ENCODE peak calls at places on chromosomes 3 and 15, in nine cellular contexts. M, G, H, O, W, T, D, J and S are unnamed samples.

GRCh38 chr3:125593991-125594574 is 1.2 kb downstream of the OSBPL11 start:
- DNase-seq in M (no peak), G (no peak), H (no peak), O (no peak), W (no peak), T (no peak), D (no peak), J (no peak), S (no peak)

GRCh38 chr3:69145688-69146087 is 23.3 kb upstream of the LMOD3 start:
- DNase-seq in M (no peak), G (no peak), H (no peak), O (no peak), W (no peak), T (no peak), D (no peak), J (no peak), S (no peak)

GRCh38 chr3:133872781-133873180 is 22.9 kb downstream of the RAB6B start:
- DNase-seq in M (no peak), G (no peak), H (no peak), O (no peak), W (no peak), T (no peak), D (no peak), J (no peak), S (peak; percentile 39)

GRCh38 chr3:113274959-113275556 is 63.7 kb downstream of the BOC start:
- DNase-seq in M (no peak), G (no peak), H (no peak), O (no peak), W (peak; percentile 45), T (no peak), D (no peak), J (no peak), S (peak; percentile 62)

GRCh38 chr3:46861996-46862688 is 1.1 kb downstream of the MYL3 start:
- DNase-seq in M (no peak), G (no peak), H (peak; percentile 32), O (no peak), W (no peak), T (no peak), D (no peak), J (peak; percentile 21), S (peak; percentile 57)

GRCh38 chr15:98878172-98878571 is 129.4 kb downstream of the PGPEP1L start:
- DNase-seq in M (no peak), G (no peak), H (no peak), O (no peak), W (no peak), T (peak; percentile 83), D (no peak), J (no peak), S (no peak)

GRCh38 chr3:123447749-123448502 is 964 bp downstream of the ADCY5 start:
- DNase-seq in M (no peak), G (no peak), H (peak; percentile 46), O (no peak), W (peak; percentile 66), T (no peak), D (no peak), J (no peak), S (no peak)

GRCh38 chr3:136177876-136178275 is 18.3 kb downstream of the MSL2 start:
- DNase-seq in M (no peak), G (no peak), H (no peak), O (no peak), W (no peak), T (no peak), D (no peak), J (no peak), S (no peak)

GRCh38 chr3:66502267-66502874 is 1.5 kb upstream of the LRIG1 start:
- DNase-seq in M (no peak), G (no peak), H (no peak), O (no peak), W (no peak), T (no peak), D (no peak), J (no peak), S (no peak)

GRCh38 chr3:112774293-112774926 is 72.3 kb downstream of the CD200R1L start:
- DNase-seq in M (peak; percentile 89), G (no peak), H (no peak), O (no peak), W (no peak), T (peak; percentile 88), D (peak; percentile 29), J (no peak), S (no peak)

GRCh38 chr3:56825579-56826438 is 24.1 kb upstream of the ARHGEF3 start:
- DNase-seq in M (no peak), G (no peak), H (no peak), O (no peak), W (no peak), T (no peak), D (no peak), J (no peak), S (no peak)

GRCh38 chr3:17539436-17539835 is 203.0 kb downstream of the TBC1D5 start:
- DNase-seq in M (no peak), G (no peak), H (no peak), O (no peak), W (no peak), T (no peak), D (no peak), J (no peak), S (no peak)

GRCh38 chr3:72938471-72939265 is 50.8 kb downstream of the GXYLT2 start:
- DNase-seq in M (peak; percentile 63), G (peak; percentile 18), H (peak; percentile 79), O (peak; percentile 13), W (peak; percentile 57), T (peak; percentile 98), D (peak; percentile 96), J (no peak), S (no peak)

GRCh38 chr3:9553021-9553948 is at the start of gene LHFPL4:
- DNase-seq in M (no peak), G (no peak), H (no peak), O (no peak), W (no peak), T (no peak), D (no peak), J (no peak), S (no peak)
- H3K4me3 ChIP-seq in M (no peak within 1 kb of the TSS), G (no peak within 1 kb of the TSS), H (peak within 1 kb of the TSS; percentile 14), O (no peak within 1 kb of the TSS), W (no peak within 1 kb of the TSS), T (no peak within 1 kb of the TSS), D (no peak within 1 kb of the TSS), J (no peak within 1 kb of the TSS), S (no peak within 1 kb of the TSS)

GRCh38 chr15:80949756-80950155 is 39.9 kb downstream of the MESD start:
- DNase-seq in M (no peak), G (no peak), H (no peak), O (no peak), W (no peak), T (no peak), D (no peak), J (no peak), S (no peak)

GRCh38 chr15:80945605-80946004 is 44.0 kb downstream of the MESD start:
- DNase-seq in M (no peak), G (no peak), H (no peak), O (no peak), W (no peak), T (no peak), D (no peak), J (no peak), S (no peak)

GRCh38 chr15:80950291-80951078 is 39.1 kb downstream of the MESD start:
- DNase-seq in M (no peak), G (no peak), H (no peak), O (no peak), W (no peak), T (no peak), D (no peak), J (no peak), S (no peak)

GRCh38 chr15:80946576-80946975 is 43.0 kb downstream of the MESD start:
- DNase-seq in M (no peak), G (no peak), H (no peak), O (no peak), W (no peak), T (no peak), D (no peak), J (no peak), S (no peak)

DNA sequence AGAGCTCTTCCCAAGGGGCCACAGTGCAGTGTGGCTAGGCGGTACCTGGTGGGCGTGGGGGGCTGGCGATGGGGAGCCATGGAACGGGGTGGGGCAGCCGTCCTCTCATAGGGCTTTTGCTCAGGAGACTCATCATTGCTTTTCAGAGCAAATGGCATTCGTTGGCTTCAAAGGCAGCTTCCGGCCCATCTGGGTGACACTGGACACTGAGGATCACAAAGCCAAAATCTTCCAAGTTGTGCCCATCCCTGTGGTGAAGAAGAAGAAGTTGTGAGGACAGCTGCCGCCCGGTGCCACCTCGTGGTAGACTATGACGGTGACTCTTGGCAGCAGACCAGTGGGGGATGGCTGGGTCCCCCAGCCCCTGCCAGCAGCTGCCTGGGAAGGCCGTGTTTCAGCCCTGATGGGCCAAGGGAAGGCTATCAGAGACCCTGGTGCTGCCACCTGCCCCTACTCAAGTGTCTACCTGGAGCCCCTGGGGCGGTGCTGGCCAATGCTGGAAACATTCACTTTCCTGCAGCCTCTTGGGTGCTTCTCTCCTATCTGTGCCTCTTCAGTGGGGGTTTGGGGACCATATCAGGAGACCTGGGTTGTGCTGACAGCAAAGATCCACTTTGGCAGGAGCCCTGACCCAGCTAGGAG is 40.8 kb downstream of the MESD start:
- DNase-seq in M (no peak), G (no peak), H (no peak), O (no peak), W (no peak), T (no peak), D (no peak), J (no peak), S (no peak)
- TF ChIP-seq CTCF in M (no peak), G (no peak), H (no peak), O (no peak), W (no peak), T (no peak), D (no peak), J (no peak), S (no peak)

GRCh38 chr3:100783619-100784018 is 74.3 kb downstream of the TFG start:
- DNase-seq in M (no peak), G (no peak), H (no peak), O (no peak), W (no peak), T (no peak), D (no peak), J (no peak), S (no peak)
- H3K27ac ChIP-seq in M (no peak overlapping the region), G (no peak overlapping the region), H (no peak overlapping the region), O (no peak overlapping the region), W (no peak overlapping the region), T (no peak overlapping the region), D (no peak overlapping the region), J (no peak overlapping the region), S (no peak overlapping the region)

GRCh38 chr3:25861566-25861965 is 71.7 kb downstream of the OXSM start:
- DNase-seq in M (no peak), G (no peak), H (no peak), O (no peak), W (no peak), T (no peak), D (no peak), J (no peak), S (no peak)

GRCh38 chr3:25863011-25863415 is 73.1 kb downstream of the OXSM start:
- DNase-seq in M (no peak), G (no peak), H (no peak), O (no peak), W (no peak), T (no peak), D (no peak), J (no peak), S (no peak)

DNA sequence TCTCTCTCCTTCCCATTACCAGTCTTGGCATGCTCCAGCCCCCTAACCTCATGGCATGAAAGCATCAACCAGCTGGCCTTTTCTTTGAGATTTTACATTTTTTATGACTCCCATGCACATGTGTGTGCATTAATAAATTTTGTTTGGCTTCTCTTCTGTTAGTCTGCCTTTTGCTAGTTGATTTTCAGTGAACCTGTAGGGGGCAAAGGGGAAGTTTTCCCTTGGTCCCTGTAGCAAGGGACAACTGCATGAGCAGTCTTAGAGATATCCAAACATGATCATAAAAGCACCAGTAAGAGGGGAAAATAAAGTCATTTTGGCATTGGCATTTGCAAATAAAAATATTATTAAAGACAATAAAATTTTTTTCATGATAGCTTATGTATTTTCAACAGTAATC is 73.7 kb downstream of the OXSM start:
- DNase-seq in M (no peak), G (no peak), H (no peak), O (no peak), W (no peak), T (no peak), D (no peak), J (no peak), S (no peak)
- H3K4me3 ChIP-seq in M (no peak overlapping the region), G (no peak overlapping the region), H (no peak overlapping the region), O (no peak overlapping the region), W (no peak overlapping the region), T (no peak overlapping the region), D (no peak overlapping the region), J (no peak overlapping the region), S (no peak overlapping the region)